ENCODE peak calls at places on chromosomes 13 and 19, in seven cellular contexts. One of them, this sample, is unnamed.

GRCh38 chr13:112718318-112718717 is 28.5 kb downstream of the ATP11A start:
- DNase-seq in mammary epithelial cell: no peak
- DNase-seq in upper lobe of right lung: no peak
- DNase-seq in right lobe of liver: no peak
- DNase-seq in cardiac muscle cell: no peak
- DNase-seq in CD4-positive, alpha-beta T cell: no peak
- DNase-seq in ascending aorta: no peak
- DNase-seq in this sample: no peak

GRCh38 chr13:86862137-86862536 is 809.0 kb upstream of the SLITRK5 start:
- DNase-seq in CD4-positive, alpha-beta T cell: no peak
- DNase-seq in upper lobe of right lung: no peak
- DNase-seq in mammary epithelial cell: no peak
- DNase-seq in cardiac muscle cell: no peak
- DNase-seq in ascending aorta: no peak
- DNase-seq in right lobe of liver: no peak
- DNase-seq in this sample: no peak

GRCh38 chr19:13281567-13282291 is 131.5 kb downstream of the IER2 start:
- DNase-seq in cardiac muscle cell: no peak
- DNase-seq in CD4-positive, alpha-beta T cell: no peak
- DNase-seq in upper lobe of right lung: no peak
- DNase-seq in right lobe of liver: no peak
- DNase-seq in ascending aorta: no peak
- DNase-seq in mammary epithelial cell: no peak
- DNase-seq in this sample: no peak

GRCh38 chr13:73662833-73663232 is 471.4 kb downstream of the KLF12 start:
- DNase-seq in CD4-positive, alpha-beta T cell: no peak
- DNase-seq in upper lobe of right lung: no peak
- DNase-seq in mammary epithelial cell: no peak
- DNase-seq in ascending aorta: no peak
- DNase-seq in right lobe of liver: no peak
- DNase-seq in cardiac muscle cell: no peak
- DNase-seq in this sample: no peak

GRCh38 chr19:8654591-8655339 is 24.3 kb downstream of the NFILZ start:
- DNase-seq in ascending aorta: no peak
- DNase-seq in CD4-positive, alpha-beta T cell: peak; percentile 64
- DNase-seq in right lobe of liver: peak; percentile 70
- DNase-seq in mammary epithelial cell: peak; percentile 16
- DNase-seq in cardiac muscle cell: peak; percentile 69
- DNase-seq in upper lobe of right lung: peak; percentile 80
- DNase-seq in this sample: peak; percentile 43

GRCh38 chr13:35016362-35017148 is 74.5 kb downstream of the NBEA start:
- DNase-seq in mammary epithelial cell: no peak
- DNase-seq in ascending aorta: no peak
- DNase-seq in upper lobe of right lung: no peak
- DNase-seq in right lobe of liver: no peak
- DNase-seq in CD4-positive, alpha-beta T cell: no peak
- DNase-seq in cardiac muscle cell: no peak
- DNase-seq in this sample: no peak

GRCh38 chr19:52646571-52647222 is 8.5 kb upstream of the ZNF83 start:
- DNase-seq in cardiac muscle cell: no peak
- DNase-seq in upper lobe of right lung: no peak
- DNase-seq in right lobe of liver: no peak
- DNase-seq in mammary epithelial cell: no peak
- DNase-seq in CD4-positive, alpha-beta T cell: no peak
- DNase-seq in ascending aorta: no peak
- DNase-seq in this sample: no peak

GRCh38 chr19:56476671-56477428 is at the start of gene ZNF667:
- DNase-seq in ascending aorta: no peak
- DNase-seq in CD4-positive, alpha-beta T cell: no peak
- DNase-seq in cardiac muscle cell: peak; percentile 24
- DNase-seq in upper lobe of right lung: no peak
- DNase-seq in right lobe of liver: no peak
- DNase-seq in mammary epithelial cell: peak; percentile 64
- DNase-seq in this sample: peak; percentile 23

GRCh38 chr19:58038688-58039204 is 4.9 kb downstream of the ZSCAN1 start:
- DNase-seq in mammary epithelial cell: no peak
- DNase-seq in ascending aorta: no peak
- DNase-seq in upper lobe of right lung: no peak
- DNase-seq in cardiac muscle cell: peak; percentile 49
- DNase-seq in CD4-positive, alpha-beta T cell: no peak
- DNase-seq in right lobe of liver: no peak
- DNase-seq in this sample: peak; percentile 32

GRCh38 chr19:32067686-32068085 is 277.7 kb upstream of the ZNF507 start:
- DNase-seq in upper lobe of right lung: no peak
- DNase-seq in ascending aorta: no peak
- DNase-seq in right lobe of liver: no peak
- DNase-seq in CD4-positive, alpha-beta T cell: no peak
- DNase-seq in mammary epithelial cell: no peak
- DNase-seq in cardiac muscle cell: no peak
- DNase-seq in this sample: peak; percentile 13

GRCh38 chr19:35608250-35608649 is 4.3 kb upstream of the HAUS5 start:
- DNase-seq in ascending aorta: no peak
- DNase-seq in cardiac muscle cell: no peak
- DNase-seq in CD4-positive, alpha-beta T cell: no peak
- DNase-seq in upper lobe of right lung: no peak
- DNase-seq in right lobe of liver: no peak
- DNase-seq in mammary epithelial cell: no peak
- DNase-seq in this sample: no peak

GRCh38 chr19:47125669-47125938 is 5.0 kb upstream of the SAE1 start:
- DNase-seq in right lobe of liver: no peak
- DNase-seq in mammary epithelial cell: no peak
- DNase-seq in cardiac muscle cell: no peak
- DNase-seq in CD4-positive, alpha-beta T cell: no peak
- DNase-seq in upper lobe of right lung: no peak
- DNase-seq in ascending aorta: no peak
- DNase-seq in this sample: no peak

GRCh38 chr19:40623403-40624239 is 22.5 kb downstream of the LTBP4 start:
- DNase-seq in mammary epithelial cell: no peak
- DNase-seq in CD4-positive, alpha-beta T cell: no peak
- DNase-seq in cardiac muscle cell: peak; percentile 45
- DNase-seq in ascending aorta: no peak
- DNase-seq in right lobe of liver: no peak
- DNase-seq in upper lobe of right lung: peak; percentile 77
- DNase-seq in this sample: peak; percentile 57

GRCh38 chr19:40640744-40641143 is 39.6 kb downstream of the LTBP4 start:
- DNase-seq in right lobe of liver: no peak
- DNase-seq in ascending aorta: no peak
- DNase-seq in mammary epithelial cell: no peak
- DNase-seq in cardiac muscle cell: no peak
- DNase-seq in CD4-positive, alpha-beta T cell: no peak
- DNase-seq in upper lobe of right lung: no peak
- DNase-seq in this sample: no peak

GRCh38 chr13:103282571-103283450 is 216.6 kb upstream of the SLC10A2 start:
- DNase-seq in CD4-positive, alpha-beta T cell: no peak
- DNase-seq in right lobe of liver: no peak
- DNase-seq in upper lobe of right lung: no peak
- DNase-seq in mammary epithelial cell: peak; percentile 97
- DNase-seq in ascending aorta: no peak
- DNase-seq in cardiac muscle cell: peak; percentile 64
- DNase-seq in this sample: no peak

GRCh38 chr13:102724923-102725322 is 30.1 kb upstream of the METTL21C start:
- DNase-seq in CD4-positive, alpha-beta T cell: no peak
- DNase-seq in upper lobe of right lung: no peak
- DNase-seq in ascending aorta: no peak
- DNase-seq in right lobe of liver: no peak
- DNase-seq in mammary epithelial cell: peak; percentile 93
- DNase-seq in cardiac muscle cell: peak; percentile 3
- DNase-seq in this sample: peak; percentile 59

GRCh38 chr19:51158474-51159129 is 16.5 kb downstream of the SIGLEC7 start:
- DNase-seq in ascending aorta: no peak
- DNase-seq in mammary epithelial cell: peak; percentile 37
- DNase-seq in upper lobe of right lung: no peak
- DNase-seq in cardiac muscle cell: peak; percentile 47
- DNase-seq in CD4-positive, alpha-beta T cell: peak; percentile 61
- DNase-seq in right lobe of liver: no peak
- DNase-seq in this sample: peak; percentile 51

GRCh38 chr19:47509973-47510372 is 4.9 kb downstream of the NAPA start:
- DNase-seq in CD4-positive, alpha-beta T cell: no peak
- DNase-seq in mammary epithelial cell: peak; percentile 61
- DNase-seq in upper lobe of right lung: no peak
- DNase-seq in right lobe of liver: no peak
- DNase-seq in cardiac muscle cell: no peak
- DNase-seq in ascending aorta: no peak
- DNase-seq in this sample: no peak

GRCh38 chr19:10214784-10215183 is 16.3 kb downstream of the S1PR2 start:
- DNase-seq in mammary epithelial cell: peak; percentile 41
- DNase-seq in ascending aorta: no peak
- DNase-seq in CD4-positive, alpha-beta T cell: no peak
- DNase-seq in right lobe of liver: no peak
- DNase-seq in cardiac muscle cell: no peak
- DNase-seq in upper lobe of right lung: no peak
- DNase-seq in this sample: no peak

GRCh38 chr19:30745476-30745985 is 373.3 kb downstream of the ZNF536 start:
- DNase-seq in mammary epithelial cell: no peak
- DNase-seq in ascending aorta: no peak
- DNase-seq in CD4-positive, alpha-beta T cell: no peak
- DNase-seq in right lobe of liver: no peak
- DNase-seq in cardiac muscle cell: no peak
- DNase-seq in upper lobe of right lung: no peak
- DNase-seq in this sample: no peak

GRCh38 chr13:42409061-42409460 is 137.1 kb downstream of the AKAP11 start:
- DNase-seq in ascending aorta: no peak
- DNase-seq in right lobe of liver: no peak
- DNase-seq in upper lobe of right lung: no peak
- DNase-seq in mammary epithelial cell: no peak
- DNase-seq in cardiac muscle cell: no peak
- DNase-seq in CD4-positive, alpha-beta T cell: no peak
- DNase-seq in this sample: no peak

GRCh38 chr19:1742989-1743696 is 10.2 kb upstream of the ONECUT3 start:
- DNase-seq in ascending aorta: no peak
- DNase-seq in cardiac muscle cell: no peak
- DNase-seq in upper lobe of right lung: no peak
- DNase-seq in right lobe of liver: no peak
- DNase-seq in mammary epithelial cell: no peak
- DNase-seq in CD4-positive, alpha-beta T cell: no peak
- DNase-seq in this sample: no peak

GRCh38 chr19:1744133-1744665 is 9.1 kb upstream of the ONECUT3 start:
- DNase-seq in cardiac muscle cell: no peak
- DNase-seq in right lobe of liver: no peak
- DNase-seq in mammary epithelial cell: no peak
- DNase-seq in ascending aorta: no peak
- DNase-seq in CD4-positive, alpha-beta T cell: no peak
- DNase-seq in upper lobe of right lung: no peak
- DNase-seq in this sample: no peak

GRCh38 chr19:1736916-1737315 is 16.4 kb upstream of the ONECUT3 start:
- DNase-seq in CD4-positive, alpha-beta T cell: no peak
- DNase-seq in upper lobe of right lung: no peak
- DNase-seq in right lobe of liver: no peak
- DNase-seq in mammary epithelial cell: no peak
- DNase-seq in cardiac muscle cell: no peak
- DNase-seq in ascending aorta: no peak
- DNase-seq in this sample: no peak

GRCh38 chr19:1736280-1736679 is 17.0 kb upstream of the ONECUT3 start:
- DNase-seq in CD4-positive, alpha-beta T cell: no peak
- DNase-seq in ascending aorta: no peak
- DNase-seq in cardiac muscle cell: no peak
- DNase-seq in right lobe of liver: no peak
- DNase-seq in upper lobe of right lung: no peak
- DNase-seq in mammary epithelial cell: no peak
- DNase-seq in this sample: no peak

GRCh38 chr19:1739960-1740629 is 13.2 kb upstream of the ONECUT3 start:
- DNase-seq in mammary epithelial cell: no peak
- DNase-seq in CD4-positive, alpha-beta T cell: no peak
- DNase-seq in upper lobe of right lung: no peak
- DNase-seq in right lobe of liver: no peak
- DNase-seq in cardiac muscle cell: no peak
- DNase-seq in ascending aorta: no peak
- DNase-seq in this sample: no peak
- H3K27me3 ChIP-seq in mammary epithelial cell: no peaks in the 10 kb centered on the region
- H3K27me3 ChIP-seq in CD4-positive, alpha-beta T cell: peaks cover 24% of the 10 kb centered on the region
- H3K27me3 ChIP-seq in upper lobe of right lung: peaks cover 44% of the 10 kb centered on the region
- H3K27me3 ChIP-seq in right lobe of liver: no peaks in the 10 kb centered on the region
- H3K27me3 ChIP-seq in cardiac muscle cell: peaks cover 88% of the 10 kb centered on the region
- H3K27me3 ChIP-seq in ascending aorta: peaks cover 2% of the 10 kb centered on the region
- H3K27me3 ChIP-seq in this sample: peaks cover 27% of the 10 kb centered on the region

GRCh38 chr19:11226716-11227166 is 12.7 kb upstream of the ANGPTL8 start:
- DNase-seq in cardiac muscle cell: no peak
- DNase-seq in mammary epithelial cell: no peak
- DNase-seq in CD4-positive, alpha-beta T cell: no peak
- DNase-seq in ascending aorta: no peak
- DNase-seq in right lobe of liver: no peak
- DNase-seq in upper lobe of right lung: no peak
- DNase-seq in this sample: no peak

GRCh38 chr19:11225172-11225571 is 14.2 kb upstream of the ANGPTL8 start:
- DNase-seq in cardiac muscle cell: no peak
- DNase-seq in ascending aorta: no peak
- DNase-seq in mammary epithelial cell: no peak
- DNase-seq in upper lobe of right lung: no peak
- DNase-seq in right lobe of liver: no peak
- DNase-seq in CD4-positive, alpha-beta T cell: no peak
- DNase-seq in this sample: no peak

GRCh38 chr19:11225815-11226214 is 13.6 kb upstream of the ANGPTL8 start:
- DNase-seq in cardiac muscle cell: no peak
- DNase-seq in right lobe of liver: no peak
- DNase-seq in mammary epithelial cell: no peak
- DNase-seq in upper lobe of right lung: no peak
- DNase-seq in CD4-positive, alpha-beta T cell: no peak
- DNase-seq in ascending aorta: no peak
- DNase-seq in this sample: no peak

GRCh38 chr19:11223208-11223607 is 16.2 kb upstream of the ANGPTL8 start:
- DNase-seq in right lobe of liver: no peak
- DNase-seq in upper lobe of right lung: no peak
- DNase-seq in cardiac muscle cell: no peak
- DNase-seq in mammary epithelial cell: no peak
- DNase-seq in CD4-positive, alpha-beta T cell: no peak
- DNase-seq in ascending aorta: no peak
- DNase-seq in this sample: no peak

DNA sequence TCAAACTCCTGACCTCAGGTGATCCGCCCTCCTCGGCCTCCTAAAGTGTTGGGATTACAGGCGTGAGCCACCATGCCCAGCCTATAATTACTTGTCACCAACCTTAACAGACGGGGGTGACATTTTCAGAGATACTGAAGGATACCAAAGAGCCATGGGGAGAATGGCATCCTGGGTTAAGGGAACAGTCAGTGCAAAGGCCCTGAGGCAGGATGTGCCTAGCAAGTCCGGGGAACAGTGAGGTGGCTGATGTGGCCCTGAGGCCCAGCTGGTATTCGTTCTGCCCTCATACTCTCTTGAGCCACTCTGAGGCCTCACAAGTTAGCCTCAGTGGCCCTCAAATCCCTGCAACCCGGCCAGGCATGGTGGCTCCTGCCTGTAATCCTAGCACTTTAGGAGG is 15.0 kb upstream of the ANGPTL8 start:
- DNase-seq in cardiac muscle cell: no peak
- DNase-seq in CD4-positive, alpha-beta T cell: no peak
- DNase-seq in ascending aorta: no peak
- DNase-seq in right lobe of liver: no peak
- DNase-seq in upper lobe of right lung: no peak
- DNase-seq in mammary epithelial cell: no peak
- DNase-seq in this sample: no peak
- H3K27me3 ChIP-seq in cardiac muscle cell: no peaks in the 10 kb centered on the region
- H3K27me3 ChIP-seq in CD4-positive, alpha-beta T cell: no peaks in the 10 kb centered on the region
- H3K27me3 ChIP-seq in ascending aorta: no peaks in the 10 kb centered on the region
- H3K27me3 ChIP-seq in right lobe of liver: no peaks in the 10 kb centered on the region
- H3K27me3 ChIP-seq in upper lobe of right lung: no peaks in the 10 kb centered on the region
- H3K27me3 ChIP-seq in mammary epithelial cell: no peaks in the 10 kb centered on the region
- H3K27me3 ChIP-seq in this sample: no peaks in the 10 kb centered on the region

GRCh38 chr13:111462221-111462764 is 141.9 kb downstream of the TEX29 start:
- DNase-seq in cardiac muscle cell: no peak
- DNase-seq in mammary epithelial cell: no peak
- DNase-seq in upper lobe of right lung: no peak
- DNase-seq in right lobe of liver: no peak
- DNase-seq in ascending aorta: no peak
- DNase-seq in CD4-positive, alpha-beta T cell: no peak
- DNase-seq in this sample: no peak
- H3K27me3 ChIP-seq in cardiac muscle cell: peaks cover 28% of the 10 kb centered on the region
- H3K27me3 ChIP-seq in mammary epithelial cell: no peaks in the 10 kb centered on the region
- H3K27me3 ChIP-seq in upper lobe of right lung: peaks cover 12% of the 10 kb centered on the region
- H3K27me3 ChIP-seq in right lobe of liver: no peaks in the 10 kb centered on the region
- H3K27me3 ChIP-seq in ascending aorta: no peaks in the 10 kb centered on the region
- H3K27me3 ChIP-seq in CD4-positive, alpha-beta T cell: no peaks in the 10 kb centered on the region
- H3K27me3 ChIP-seq in this sample: peaks cover 95% of the 10 kb centered on the region

GRCh38 chr13:109844396-109844795 is 58.0 kb upstream of the IRS2 start:
- DNase-seq in upper lobe of right lung: no peak
- DNase-seq in mammary epithelial cell: peak; percentile 32
- DNase-seq in ascending aorta: no peak
- DNase-seq in CD4-positive, alpha-beta T cell: no peak
- DNase-seq in right lobe of liver: no peak
- DNase-seq in cardiac muscle cell: peak; percentile 8
- DNase-seq in this sample: no peak
- H3K27me3 ChIP-seq in upper lobe of right lung: no peaks in the 10 kb centered on the region
- H3K27me3 ChIP-seq in mammary epithelial cell: no peaks in the 10 kb centered on the region
- H3K27me3 ChIP-seq in ascending aorta: no peaks in the 10 kb centered on the region
- H3K27me3 ChIP-seq in CD4-positive, alpha-beta T cell: peaks cover 15% of the 10 kb centered on the region
- H3K27me3 ChIP-seq in right lobe of liver: no peaks in the 10 kb centered on the region
- H3K27me3 ChIP-seq in cardiac muscle cell: no peaks in the 10 kb centered on the region
- H3K27me3 ChIP-seq in this sample: no peaks in the 10 kb centered on the region

This sample was measured in WERI-Rb-1.